ENCODE peak calls at places on chromosome 12, in four cellular contexts. P is HL-60, G is tibial nerve, H is H1. E is an unnamed sample.

GRCh38 chr12:64760808-64761573 is 1.8 kb upstream of the GNS start:
- DNase-seq in H (no peak), G (no peak), P (peak), E (no peak)

GRCh38 chr12:127054531-127054930 is 1212.4 kb upstream of the TMEM132C start:
- DNase-seq in G (no peak), H (no peak), P (no peak), E (no peak)

GRCh38 chr12:94649349-94650142 is 811 bp downstream of the TMCC3 start:
- DNase-seq in P (no peak), G (peak), H (no peak), E (peak)

GRCh38 chr12:116274552-116275375 is 2.7 kb downstream of the MED13L start:
- DNase-seq in P (no peak), G (no peak), H (no peak), E (no peak)

GRCh38 chr12:47366203-47366978 is 286.6 kb upstream of the AMIGO2 start:
- DNase-seq in P (no peak), H (no peak), G (no peak), E (no peak)

GRCh38 chr12:122533841-122534240 is 6.8 kb downstream of the KNTC1 start:
- DNase-seq in H (no peak), G (no peak), P (no peak), E (no peak)

GRCh38 chr12:116323696-116324386 is 46.3 kb upstream of the MED13L start:
- DNase-seq in P (no peak), H (no peak), G (no peak), E (no peak)

GRCh38 chr12:20455001-20455706 is 86.8 kb downstream of the PDE3A start:
- DNase-seq in P (no peak), H (no peak), G (no peak), E (no peak)

GRCh38 chr12:27623645-27624044 is 72.6 kb upstream of the REP15 start:
- DNase-seq in P (no peak), G (no peak), H (no peak), E (no peak)

GRCh38 chr12:16606117-16606200 is at the start of gene LMO3:
- DNase-seq in H (no peak), G (no peak), P (no peak), E (no peak)

GRCh38 chr12:110217996-110218674 is 62.9 kb upstream of the ATP2A2 start:
- DNase-seq in G (no peak), P (no peak), H (no peak), E (no peak)

GRCh38 chr12:33813536-33813935 is 208.8 kb upstream of the ALG10 start:
- DNase-seq in H (no peak), P (no peak), G (no peak), E (no peak)

GRCh38 chr12:106423291-106423690 is 65.7 kb downstream of the POLR3B start:
- DNase-seq in G (no peak), P (no peak), H (no peak), E (no peak)

DNA sequence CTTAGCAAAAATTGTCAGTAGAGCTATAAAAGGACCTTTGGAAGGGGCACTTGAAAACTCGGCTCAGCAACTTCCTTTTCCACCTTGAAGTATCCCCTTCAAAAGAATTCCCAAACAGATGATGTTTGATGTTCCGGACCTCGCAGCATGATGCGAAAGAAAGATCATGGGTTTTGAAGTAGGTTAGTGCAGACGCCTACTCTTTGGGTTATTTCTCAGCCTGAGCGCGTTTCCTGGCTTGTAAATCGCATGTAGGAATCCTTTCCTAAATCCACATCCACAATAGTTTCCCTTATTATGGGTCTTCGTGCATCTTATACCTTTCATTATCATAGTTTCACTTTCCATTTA is 584 bp upstream of the NEDD1 start:
- DNase-seq in G (no peak), P (no peak), H (no peak), E (no peak)
- H3K27ac ChIP-seq in G (peak), P (peak), H (no peak), E (peak)

GRCh38 chr12:5912011-5912410 is 33.0 kb downstream of the ANO2 start:
- DNase-seq in G (no peak), P (no peak), H (no peak), E (no peak)

GRCh38 chr12:5915511-5915910 is 29.5 kb downstream of the ANO2 start:
- DNase-seq in P (no peak), H (no peak), G (no peak), E (no peak)

GRCh38 chr12:5914387-5915149 is 30.5 kb downstream of the ANO2 start:
- DNase-seq in G (no peak), H (no peak), P (no peak), E (no peak)

GRCh38 chr12:5910790-5911548 is 34.1 kb downstream of the ANO2 start:
- DNase-seq in H (no peak), G (no peak), P (no peak), E (no peak)

DNA sequence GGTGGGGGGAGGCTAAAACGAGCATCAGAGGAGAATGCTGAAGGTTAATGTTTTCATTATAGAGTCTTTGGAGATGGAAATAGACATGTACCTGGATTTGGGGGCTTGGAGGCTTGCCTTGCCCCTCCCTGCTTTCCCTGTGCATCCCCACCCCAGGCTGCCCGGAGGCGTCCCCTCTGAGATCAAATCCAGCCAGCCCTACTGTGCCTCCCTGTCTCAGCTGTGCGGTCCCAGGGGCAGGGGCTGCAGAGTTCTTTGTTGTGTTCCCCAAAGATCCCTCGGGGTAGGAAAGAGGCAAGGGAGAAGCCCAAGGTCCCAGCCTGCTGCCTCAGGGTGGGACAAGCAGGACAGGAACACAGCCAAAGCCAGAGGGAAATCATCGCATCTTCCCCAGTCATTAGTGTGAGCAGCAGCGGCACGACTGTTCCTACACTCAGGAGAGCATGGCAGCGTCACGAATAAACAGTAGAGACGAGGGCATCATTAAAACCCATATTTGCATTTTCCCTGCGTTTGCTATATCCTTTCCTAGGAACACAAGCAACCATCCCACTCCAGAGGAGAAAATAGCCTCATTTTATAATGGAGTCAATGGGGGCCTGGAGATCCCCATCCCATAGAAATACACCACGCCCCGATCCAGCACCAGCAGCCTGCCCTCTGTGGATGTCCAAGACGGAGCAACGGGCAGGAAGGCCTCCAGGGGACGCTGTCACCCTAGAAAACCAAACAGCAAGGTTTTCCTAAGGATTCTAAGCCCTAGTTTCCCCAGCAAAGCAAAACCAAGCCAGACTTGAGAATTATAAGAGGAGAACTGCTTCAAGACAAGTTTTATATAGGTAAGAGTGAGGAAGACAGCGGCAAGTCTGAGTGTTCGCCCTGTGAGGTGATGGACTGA is 32.4 kb downstream of the ANO2 start:
- DNase-seq in H (peak), P (no peak), G (no peak), E (no peak)
- TF ChIP-seq CTCF in H (peak), P (no peak), G (no peak), E (no peak)

DNA sequence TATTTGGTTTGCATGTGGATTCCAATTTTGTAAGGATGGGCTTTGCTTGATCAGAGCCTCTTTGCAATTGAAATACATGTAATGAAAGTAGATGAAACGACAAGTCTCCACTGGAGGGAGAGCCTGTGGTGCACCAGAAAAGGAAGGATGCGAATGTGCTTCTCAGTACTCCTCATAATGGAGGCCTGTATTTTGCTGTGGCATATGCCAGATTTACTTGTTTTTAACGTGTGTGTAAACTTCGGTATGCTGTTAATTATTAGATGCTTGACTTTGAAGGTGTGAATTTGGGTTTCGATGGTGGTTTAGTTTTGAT is 2.8 kb downstream of the DYRK2 start:
- DNase-seq in P (no peak), H (no peak), G (no peak), E (no peak)
- H3K27ac ChIP-seq in P (no peak), H (no peak), G (no peak), E (peak)

DNA sequence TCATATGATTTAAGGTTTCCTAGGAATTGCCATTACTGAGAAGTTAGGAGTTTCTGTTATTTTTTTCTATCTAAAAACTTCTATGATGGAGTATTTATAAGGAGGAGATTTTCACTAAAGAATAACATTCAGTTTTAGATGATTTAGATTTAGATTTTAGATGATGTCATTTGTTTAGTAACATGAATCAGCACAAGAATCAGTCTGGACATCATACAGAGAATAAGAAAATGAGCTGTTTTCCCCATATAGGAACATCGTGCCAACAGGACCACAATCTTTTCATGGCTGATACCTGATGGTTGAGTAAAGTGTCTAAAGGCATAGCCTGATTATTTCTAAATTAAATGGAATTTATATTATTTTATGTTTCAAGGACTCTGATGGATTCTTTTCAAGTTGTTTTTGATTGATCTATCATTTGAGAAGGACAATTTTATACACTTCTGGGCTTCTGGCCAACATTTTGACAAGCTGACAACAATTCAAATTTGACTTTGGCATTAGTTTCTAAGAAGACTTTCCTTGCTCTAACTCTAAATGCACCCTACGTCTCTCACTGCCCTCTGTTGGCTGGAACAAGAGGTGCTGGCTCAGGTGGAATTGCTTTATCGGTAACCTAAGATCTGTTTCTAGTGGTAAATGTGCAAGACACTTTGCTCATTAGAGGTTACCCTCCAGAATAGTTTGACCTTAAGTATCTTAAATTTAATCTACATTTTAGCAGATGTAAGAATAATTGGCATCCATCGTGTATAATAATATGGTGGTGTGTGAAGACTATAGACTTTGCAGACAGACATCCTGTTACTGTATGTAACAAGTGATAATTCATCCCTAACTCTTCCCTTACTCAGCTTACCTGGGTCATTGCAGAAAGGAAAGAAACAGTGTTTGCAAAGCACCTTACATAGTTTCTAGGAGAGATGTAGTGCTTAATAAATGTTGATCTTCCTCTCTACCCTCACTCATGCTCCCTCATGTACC is 42.8 kb upstream of the CPSF6 start:
- DNase-seq in H (no peak), P (peak), G (no peak), E (no peak)
- TF ChIP-seq CTCF in H (peak), P (peak), G (no peak), E (no peak)

GRCh38 chr12:49881400-49882247 is 22.1 kb downstream of the FAIM2 start:
- DNase-seq in H (no peak), P (no peak), G (no peak), E (no peak)
- H3K27ac ChIP-seq in H (no peak), P (no peak), G (no peak), E (no peak)

DNA sequence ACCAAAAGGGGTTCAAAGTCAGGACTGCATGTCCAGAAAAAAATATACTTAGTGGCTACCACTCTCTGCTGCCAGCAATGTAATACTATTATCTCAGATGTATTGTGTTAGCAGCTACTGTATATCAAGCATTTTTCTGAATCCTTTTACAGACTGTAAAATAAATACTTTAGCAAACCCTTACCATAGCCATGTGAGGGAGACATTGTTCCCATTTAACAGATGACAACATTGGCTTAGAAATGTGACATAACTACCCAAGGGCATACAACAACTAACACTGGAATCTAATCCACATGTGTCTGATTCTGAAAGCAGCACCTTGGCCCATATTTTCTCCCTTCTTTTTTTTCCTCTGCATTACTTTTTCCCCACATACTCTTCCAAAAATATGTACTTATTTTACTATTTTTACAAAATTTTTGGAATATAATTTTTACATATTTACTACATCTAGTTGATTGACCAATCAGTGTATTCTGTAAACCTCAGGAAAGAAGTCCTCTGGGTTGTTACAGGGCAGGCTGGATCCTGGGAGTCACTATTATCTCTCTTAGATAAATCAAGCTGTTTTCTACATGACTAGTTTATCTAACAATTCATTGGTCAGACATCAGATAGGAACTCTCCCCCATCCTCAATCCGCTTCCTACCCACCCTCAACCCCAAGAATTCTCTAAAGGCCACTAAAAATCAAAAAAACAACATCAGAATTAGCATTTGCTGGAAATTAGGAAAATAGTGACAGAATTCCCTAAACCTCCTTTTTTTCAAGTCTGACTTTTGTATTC is 154.1 kb downstream of the BTG1 start:
- DNase-seq in G (no peak), P (no peak), H (no peak), E (no peak)
- TF ChIP-seq CTCF in G (no peak), P (no peak), H (no peak), E (no peak)

GRCh38 chr12:75611041-75611440 is 99.6 kb upstream of the KRR1 start:
- DNase-seq in G (no peak), P (no peak), H (no peak), E (no peak)

GRCh38 chr12:75603475-75603874 is 92.1 kb upstream of the KRR1 start:
- DNase-seq in G (no peak), H (no peak), P (no peak), E (no peak)

GRCh38 chr12:75606921-75607320 is 95.5 kb upstream of the KRR1 start:
- DNase-seq in H (no peak), P (no peak), G (no peak), E (no peak)

GRCh38 chr12:75602111-75602510 is 90.7 kb upstream of the KRR1 start:
- DNase-seq in P (no peak), H (no peak), G (no peak), E (no peak)

DNA sequence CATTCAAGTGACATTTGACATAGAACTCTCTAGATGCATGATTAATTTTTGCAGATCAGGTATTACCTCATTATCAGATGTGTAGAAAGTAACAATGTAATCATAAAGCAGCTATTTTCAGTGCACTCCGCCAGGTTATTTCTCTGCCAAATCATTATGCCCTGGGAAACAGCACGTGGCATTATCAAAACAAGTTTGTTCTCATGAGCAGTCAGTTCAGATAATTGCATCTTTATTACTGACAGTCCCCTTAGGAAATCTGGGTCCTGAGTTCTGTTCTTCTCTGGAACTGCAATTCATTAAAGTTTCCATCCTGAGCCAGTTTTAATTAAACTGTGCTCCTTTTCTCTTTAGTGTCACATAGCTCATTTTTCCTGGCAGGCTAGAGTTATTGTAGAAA is 94.7 kb upstream of the KRR1 start:
- DNase-seq in G (no peak), P (no peak), H (no peak), E (no peak)
- H3K27ac ChIP-seq in G (no peak), P (no peak), H (no peak), E (no peak)

GRCh38 chr12:90984114-90984513 is 20.7 kb downstream of the EPYC start:
- DNase-seq in H (peak), P (no peak), G (no peak), E (no peak)

GRCh38 chr12:90987101-90987500 is 17.7 kb downstream of the EPYC start:
- DNase-seq in G (no peak), P (no peak), H (no peak), E (no peak)

GRCh38 chr12:90989617-90990232 is 15.0 kb downstream of the EPYC start:
- DNase-seq in G (no peak), H (no peak), P (no peak), E (no peak)

GRCh38 chr12:90991952-90992465 is 12.8 kb downstream of the EPYC start:
- DNase-seq in P (no peak), G (no peak), H (no peak), E (no peak)

DNA sequence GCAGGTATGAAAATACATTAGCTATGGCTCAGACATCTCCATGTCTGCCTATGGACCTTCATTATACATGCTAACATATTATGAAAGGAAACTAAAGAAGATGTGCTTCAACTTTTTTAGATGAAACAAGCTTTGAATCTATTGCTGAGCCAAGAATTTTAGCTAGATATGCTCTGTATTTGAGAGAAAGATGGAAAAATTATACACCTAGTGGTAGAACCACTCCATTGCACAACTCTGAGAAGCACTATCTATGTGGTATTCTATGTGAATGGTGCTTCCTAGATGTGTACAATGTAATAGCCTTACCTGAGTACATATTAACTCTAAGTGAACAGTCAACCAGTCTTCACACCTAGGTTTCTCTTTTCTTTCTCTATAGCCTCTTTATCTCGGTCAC is 17.3 kb downstream of the EPYC start:
- DNase-seq in P (no peak), H (no peak), G (no peak), E (no peak)
- TF ChIP-seq CTCF in P (no peak), H (no peak), G (no peak), E (no peak)

DNA sequence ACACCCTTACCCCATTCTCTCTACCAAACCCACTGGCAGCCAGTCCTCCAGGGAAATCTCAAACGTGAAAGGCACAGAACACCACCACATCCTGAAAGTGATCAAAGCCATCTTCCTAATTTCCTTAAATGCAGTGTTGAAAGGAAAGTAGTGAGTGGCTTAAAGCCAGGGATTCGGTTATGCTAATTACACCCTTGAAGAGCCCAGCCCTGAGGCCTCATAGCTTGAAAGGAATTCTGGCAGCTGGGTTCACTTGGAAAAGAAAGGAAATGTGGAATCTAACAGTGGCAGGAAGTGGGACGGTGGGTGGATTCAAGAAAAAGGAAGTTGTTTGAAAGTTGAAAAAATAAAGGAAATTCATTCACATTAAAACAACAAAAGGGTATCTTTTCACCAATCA is 73.0 kb upstream of the FICD start:
- DNase-seq in P (no peak), H (peak), G (no peak), E (no peak)
- H3K27ac ChIP-seq in P (no peak), H (peak), G (no peak), E (no peak)

DNA sequence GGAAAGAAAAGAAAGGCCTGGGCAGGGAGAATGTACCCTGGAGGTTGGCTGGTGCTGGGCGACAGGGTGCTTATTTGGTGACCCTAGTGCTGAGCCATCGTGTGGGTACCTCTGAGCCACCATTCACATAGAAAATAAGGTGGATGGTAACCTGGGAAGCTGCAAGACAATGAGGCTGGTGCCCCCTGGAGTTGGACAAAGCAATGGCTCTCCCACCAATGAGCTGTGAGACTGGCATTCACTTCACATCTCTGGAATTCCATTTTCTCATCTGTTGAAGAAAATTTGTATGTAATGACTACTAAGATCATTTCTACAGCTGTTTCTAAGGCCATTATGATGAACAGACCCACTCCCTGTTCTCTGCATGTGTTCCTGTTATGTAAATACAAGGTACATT is 63.1 kb upstream of the IGF1 start:
- DNase-seq in G (no peak), P (no peak), H (no peak), E (no peak)
- TF ChIP-seq CTCF in G (no peak), P (no peak), H (no peak), E (no peak)

E was measured in uterus.